ENCODE peak calls at places on chromosomes 7 and 10, in six cellular contexts. M, O, G, V, U and H are unnamed samples.
A peak's percentile ranks its signal among the peaks of the same experiment; 100 is the strongest.

GRCh38 chr10:118259288-118259906 is 82.7 kb downstream of the FAM204A start:
- DNase-seq in M (no peak), O (peak; percentile 32), G (peak; percentile 2), V (no peak), U (peak; percentile 20), H (peak; percentile 24)

GRCh38 chr10:2928219-2928840 is 139.0 kb upstream of the PFKP start:
- DNase-seq in M (peak; percentile 44), O (peak; percentile 51), G (peak; percentile 27), V (peak; percentile 52), U (peak; percentile 72), H (peak; percentile 90)

GRCh38 chr10:71863203-71863602 is 12.2 kb upstream of the PSAP start:
- DNase-seq in M (no peak), O (no peak), G (no peak), V (no peak), U (no peak), H (no peak)

GRCh38 chr7:98921608-98922372 is 43.5 kb downstream of the TRRAP start:
- DNase-seq in M (no peak), O (no peak), G (no peak), V (no peak), U (peak; percentile 19), H (no peak)

GRCh38 chr10:89887830-89888229 is 186.4 kb downstream of the KIF20B start:
- DNase-seq in M (no peak), O (no peak), G (no peak), V (no peak), U (no peak), H (no peak)

GRCh38 chr7:29306276-29307036 is 111.9 kb downstream of the CHN2 start:
- DNase-seq in M (no peak), O (no peak), G (no peak), V (no peak), U (no peak), H (peak; percentile 76)

GRCh38 chr10:77409697-77410471 is 227.7 kb downstream of the KCNMA1 start:
- DNase-seq in M (no peak), O (no peak), G (peak; percentile 80), V (no peak), U (peak; percentile 13), H (no peak)

GRCh38 chr10:78371118-78371517 is 337.5 kb downstream of the RPS24 start:
- DNase-seq in M (no peak), O (no peak), G (no peak), V (no peak), U (no peak), H (no peak)

GRCh38 chr7:85019176-85019575 is 167.7 kb downstream of the SEMA3D start:
- DNase-seq in M (no peak), O (no peak), G (no peak), V (no peak), U (no peak), H (no peak)

GRCh38 chr10:132938472-132939329 is 3.7 kb downstream of the CFAP46 start:
- DNase-seq in M (no peak), O (no peak), G (no peak), V (no peak), U (peak; percentile 50), H (no peak)

GRCh38 chr10:58756126-58756525 is 243.5 kb downstream of the BICC1 start:
- DNase-seq in M (peak; percentile 66), O (no peak), G (no peak), V (no peak), U (no peak), H (peak; percentile 81)

GRCh38 chr10:8402469-8403074 is 348.1 kb downstream of the GATA3 start:
- DNase-seq in M (no peak), O (no peak), G (no peak), V (no peak), U (no peak), H (no peak)

GRCh38 chr10:80453715-80454525 is at the start of gene TSPAN14:
- DNase-seq in M (peak; percentile 79), O (no peak), G (peak; percentile 47), V (peak; percentile 68), U (peak; percentile 69), H (peak; percentile 69)

GRCh38 chr7:98569606-98570337 is 47.3 kb upstream of the NPTX2 start:
- DNase-seq in M (no peak), O (no peak), G (no peak), V (peak; percentile 87), U (no peak), H (no peak)

GRCh38 chr7:95357623-95358022 is 33.3 kb upstream of the PON1 start:
- DNase-seq in M (no peak), O (no peak), G (no peak), V (no peak), U (no peak), H (no peak)

GRCh38 chr10:86211691-86212390 is 154.8 kb downstream of the GRID1 start:
- DNase-seq in M (no peak), O (no peak), G (no peak), V (no peak), U (no peak), H (no peak)

GRCh38 chr10:13233358-13233757 is 816 bp downstream of the UCMA start:
- DNase-seq in M (no peak), O (no peak), G (no peak), V (no peak), U (no peak), H (no peak)

GRCh38 chr7:138512885-138513284 is 52.8 kb downstream of the TRIM24 start:
- DNase-seq in M (no peak), O (no peak), G (no peak), V (no peak), U (no peak), H (no peak)

GRCh38 chr7:8379264-8379663 is 54.1 kb upstream of the NXPH1 start:
- DNase-seq in M (no peak), O (no peak), G (peak; percentile 75), V (peak; percentile 59), U (no peak), H (no peak)

GRCh38 chr7:100167912-100168323 is 499 bp downstream of the GAL3ST4 start:
- DNase-seq in M (peak; percentile 22), O (no peak), G (peak; percentile 26), V (no peak), U (peak; percentile 29), H (no peak)

GRCh38 chr10:79195091-79195923 is 126.5 kb downstream of the ZMIZ1 start:
- DNase-seq in M (peak; percentile 87), O (peak; percentile 52), G (peak; percentile 57), V (peak; percentile 81), U (peak; percentile 75), H (peak; percentile 76)

GRCh38 chr10:121592155-121592890 is 5.9 kb downstream of the FGFR2 start:
- DNase-seq in M (no peak), O (no peak), G (no peak), V (no peak), U (no peak), H (no peak)

GRCh38 chr7:151238190-151238810 is 6.0 kb downstream of the CHPF2 start:
- DNase-seq in M (no peak), O (no peak), G (no peak), V (no peak), U (no peak), H (no peak)

GRCh38 chr10:119520283-119520682 is 22.2 kb downstream of the RGS10 start:
- DNase-seq in M (no peak), O (no peak), G (no peak), V (no peak), U (no peak), H (no peak)

GRCh38 chr7:150926066-150926465 is 52.1 kb downstream of the KCNH2 start:
- DNase-seq in M (no peak), O (no peak), G (no peak), V (no peak), U (no peak), H (no peak)

GRCh38 chr10:74223755-74224530 is 72.9 kb downstream of the ADK start:
- DNase-seq in M (peak; percentile 72), O (peak; percentile 89), G (no peak), V (no peak), U (no peak), H (peak; percentile 38)